ENCODE peak calls at places on chromosomes 13 and 19, in seven cellular contexts. One of them, this sample, is unnamed.

GRCh38 chr19:17088552-17088951 is 13.0 kb downstream of the MYO9B start:
- DNase-seq in Calu3: no peak
- DNase-seq in NCI-H2081: no peak
- DNase-seq in activated CD4-positive, alpha-beta T cell treated with anti-CD3 and anti-CD28 coated beads for 4 hours: no peak
- DNase-seq in breast epithelium: no peak
- DNase-seq in pulmonary artery endothelial cell: no peak
- DNase-seq in stimulated activated CD4-positive, alpha-beta T cell treated with anti-CD3 and anti-CD28 coated beads, Interleukin-2, amount 100 ng/mL, for 24 hours: no peak
- DNase-seq in this sample: no peak

GRCh38 chr13:110507678-110508381 is 53.7 kb downstream of the RAB20 start:
- DNase-seq in Calu3: peak
- DNase-seq in NCI-H2081: no peak
- DNase-seq in activated CD4-positive, alpha-beta T cell treated with anti-CD3 and anti-CD28 coated beads for 4 hours: no peak
- DNase-seq in breast epithelium: peak
- DNase-seq in pulmonary artery endothelial cell: no peak
- DNase-seq in stimulated activated CD4-positive, alpha-beta T cell treated with anti-CD3 and anti-CD28 coated beads, Interleukin-2, amount 100 ng/mL, for 24 hours: no peak
- DNase-seq in this sample: no peak

GRCh38 chr19:1514986-1515721 is 2.3 kb upstream of the ADAMTSL5 start:
- DNase-seq in Calu3: no peak
- DNase-seq in NCI-H2081: no peak
- DNase-seq in activated CD4-positive, alpha-beta T cell treated with anti-CD3 and anti-CD28 coated beads for 4 hours: no peak
- DNase-seq in breast epithelium: no peak
- DNase-seq in pulmonary artery endothelial cell: no peak
- DNase-seq in stimulated activated CD4-positive, alpha-beta T cell treated with anti-CD3 and anti-CD28 coated beads, Interleukin-2, amount 100 ng/mL, for 24 hours: no peak
- DNase-seq in this sample: no peak

GRCh38 chr19:56324425-56324824 is 9.8 kb upstream of the ZSCAN5A start:
- DNase-seq in Calu3: no peak
- DNase-seq in NCI-H2081: no peak
- DNase-seq in activated CD4-positive, alpha-beta T cell treated with anti-CD3 and anti-CD28 coated beads for 4 hours: no peak
- DNase-seq in breast epithelium: no peak
- DNase-seq in pulmonary artery endothelial cell: no peak
- DNase-seq in stimulated activated CD4-positive, alpha-beta T cell treated with anti-CD3 and anti-CD28 coated beads, Interleukin-2, amount 100 ng/mL, for 24 hours: no peak
- DNase-seq in this sample: no peak

GRCh38 chr13:112713517-112714253 is 23.8 kb downstream of the ATP11A start:
- DNase-seq in Calu3: no peak
- DNase-seq in NCI-H2081: no peak
- DNase-seq in activated CD4-positive, alpha-beta T cell treated with anti-CD3 and anti-CD28 coated beads for 4 hours: no peak
- DNase-seq in breast epithelium: no peak
- DNase-seq in pulmonary artery endothelial cell: no peak
- DNase-seq in stimulated activated CD4-positive, alpha-beta T cell treated with anti-CD3 and anti-CD28 coated beads, Interleukin-2, amount 100 ng/mL, for 24 hours: no peak
- DNase-seq in this sample: no peak

GRCh38 chr19:42178791-42179500 is 38.5 kb downstream of the DEDD2 start:
- DNase-seq in Calu3: peak
- DNase-seq in NCI-H2081: no peak
- DNase-seq in activated CD4-positive, alpha-beta T cell treated with anti-CD3 and anti-CD28 coated beads for 4 hours: no peak
- DNase-seq in breast epithelium: no peak
- DNase-seq in pulmonary artery endothelial cell: no peak
- DNase-seq in stimulated activated CD4-positive, alpha-beta T cell treated with anti-CD3 and anti-CD28 coated beads, Interleukin-2, amount 100 ng/mL, for 24 hours: no peak
- DNase-seq in this sample: no peak

GRCh38 chr13:44762946-44763345 is 186.8 kb upstream of the TSC22D1 start:
- DNase-seq in Calu3: no peak
- DNase-seq in NCI-H2081: no peak
- DNase-seq in activated CD4-positive, alpha-beta T cell treated with anti-CD3 and anti-CD28 coated beads for 4 hours: no peak
- DNase-seq in breast epithelium: no peak
- DNase-seq in pulmonary artery endothelial cell: no peak
- DNase-seq in stimulated activated CD4-positive, alpha-beta T cell treated with anti-CD3 and anti-CD28 coated beads, Interleukin-2, amount 100 ng/mL, for 24 hours: no peak
- DNase-seq in this sample: no peak

GRCh38 chr19:55419089-55419488 is 11.5 kb upstream of the UBE2S start:
- DNase-seq in Calu3: no peak
- DNase-seq in NCI-H2081: no peak
- DNase-seq in activated CD4-positive, alpha-beta T cell treated with anti-CD3 and anti-CD28 coated beads for 4 hours: no peak
- DNase-seq in breast epithelium: no peak
- DNase-seq in pulmonary artery endothelial cell: no peak
- DNase-seq in stimulated activated CD4-positive, alpha-beta T cell treated with anti-CD3 and anti-CD28 coated beads, Interleukin-2, amount 100 ng/mL, for 24 hours: no peak
- DNase-seq in this sample: no peak

GRCh38 chr13:109785892-109786450 is 412 bp downstream of the IRS2 start:
- DNase-seq in Calu3: no peak
- DNase-seq in NCI-H2081: no peak
- DNase-seq in activated CD4-positive, alpha-beta T cell treated with anti-CD3 and anti-CD28 coated beads for 4 hours: no peak
- DNase-seq in breast epithelium: no peak
- DNase-seq in pulmonary artery endothelial cell: no peak
- DNase-seq in stimulated activated CD4-positive, alpha-beta T cell treated with anti-CD3 and anti-CD28 coated beads, Interleukin-2, amount 100 ng/mL, for 24 hours: no peak
- DNase-seq in this sample: no peak

GRCh38 chr13:78657699-78658629 is 991 bp downstream of the OBI1 start:
- DNase-seq in Calu3: no peak
- DNase-seq in NCI-H2081: no peak
- DNase-seq in activated CD4-positive, alpha-beta T cell treated with anti-CD3 and anti-CD28 coated beads for 4 hours: no peak
- DNase-seq in breast epithelium: no peak
- DNase-seq in pulmonary artery endothelial cell: no peak
- DNase-seq in stimulated activated CD4-positive, alpha-beta T cell treated with anti-CD3 and anti-CD28 coated beads, Interleukin-2, amount 100 ng/mL, for 24 hours: no peak
- DNase-seq in this sample: no peak

GRCh38 chr19:15885919-15886318 is 12.0 kb downstream of the CYP4F2 start:
- DNase-seq in Calu3: no peak
- DNase-seq in NCI-H2081: no peak
- DNase-seq in activated CD4-positive, alpha-beta T cell treated with anti-CD3 and anti-CD28 coated beads for 4 hours: no peak
- DNase-seq in breast epithelium: no peak
- DNase-seq in pulmonary artery endothelial cell: no peak
- DNase-seq in stimulated activated CD4-positive, alpha-beta T cell treated with anti-CD3 and anti-CD28 coated beads, Interleukin-2, amount 100 ng/mL, for 24 hours: no peak
- DNase-seq in this sample: no peak

GRCh38 chr19:47405854-47406417 is 13.4 kb downstream of the MEIS3 start:
- DNase-seq in Calu3: no peak
- DNase-seq in NCI-H2081: no peak
- DNase-seq in activated CD4-positive, alpha-beta T cell treated with anti-CD3 and anti-CD28 coated beads for 4 hours: no peak
- DNase-seq in breast epithelium: no peak
- DNase-seq in pulmonary artery endothelial cell: no peak
- DNase-seq in stimulated activated CD4-positive, alpha-beta T cell treated with anti-CD3 and anti-CD28 coated beads, Interleukin-2, amount 100 ng/mL, for 24 hours: no peak
- DNase-seq in this sample: no peak

GRCh38 chr19:6728346-6728745 is 7.9 kb upstream of the C3 start:
- DNase-seq in Calu3: no peak
- DNase-seq in NCI-H2081: no peak
- DNase-seq in activated CD4-positive, alpha-beta T cell treated with anti-CD3 and anti-CD28 coated beads for 4 hours: no peak
- DNase-seq in breast epithelium: no peak
- DNase-seq in pulmonary artery endothelial cell: no peak
- DNase-seq in stimulated activated CD4-positive, alpha-beta T cell treated with anti-CD3 and anti-CD28 coated beads, Interleukin-2, amount 100 ng/mL, for 24 hours: no peak
- DNase-seq in this sample: no peak

GRCh38 chr19:46753420-46754155 is 7.3 kb upstream of the STRN4 start:
- DNase-seq in Calu3: peak
- DNase-seq in NCI-H2081: peak
- DNase-seq in activated CD4-positive, alpha-beta T cell treated with anti-CD3 and anti-CD28 coated beads for 4 hours: peak
- DNase-seq in breast epithelium: no peak
- DNase-seq in pulmonary artery endothelial cell: no peak
- DNase-seq in stimulated activated CD4-positive, alpha-beta T cell treated with anti-CD3 and anti-CD28 coated beads, Interleukin-2, amount 100 ng/mL, for 24 hours: peak
- DNase-seq in this sample: no peak

GRCh38 chr19:40691421-40692211 is 1.2 kb upstream of the NUMBL start:
- DNase-seq in Calu3: no peak
- DNase-seq in NCI-H2081: no peak
- DNase-seq in activated CD4-positive, alpha-beta T cell treated with anti-CD3 and anti-CD28 coated beads for 4 hours: no peak
- DNase-seq in breast epithelium: no peak
- DNase-seq in pulmonary artery endothelial cell: no peak
- DNase-seq in stimulated activated CD4-positive, alpha-beta T cell treated with anti-CD3 and anti-CD28 coated beads, Interleukin-2, amount 100 ng/mL, for 24 hours: peak
- DNase-seq in this sample: no peak

GRCh38 chr13:70391678-70392077 is 283.4 kb upstream of the KLHL1 start:
- DNase-seq in Calu3: no peak
- DNase-seq in NCI-H2081: peak
- DNase-seq in activated CD4-positive, alpha-beta T cell treated with anti-CD3 and anti-CD28 coated beads for 4 hours: no peak
- DNase-seq in breast epithelium: no peak
- DNase-seq in pulmonary artery endothelial cell: no peak
- DNase-seq in stimulated activated CD4-positive, alpha-beta T cell treated with anti-CD3 and anti-CD28 coated beads, Interleukin-2, amount 100 ng/mL, for 24 hours: no peak
- DNase-seq in this sample: no peak

GRCh38 chr19:46913852-46914430 is 53.1 kb downstream of the ARHGAP35 start:
- DNase-seq in Calu3: no peak
- DNase-seq in NCI-H2081: no peak
- DNase-seq in activated CD4-positive, alpha-beta T cell treated with anti-CD3 and anti-CD28 coated beads for 4 hours: no peak
- DNase-seq in breast epithelium: no peak
- DNase-seq in pulmonary artery endothelial cell: no peak
- DNase-seq in stimulated activated CD4-positive, alpha-beta T cell treated with anti-CD3 and anti-CD28 coated beads, Interleukin-2, amount 100 ng/mL, for 24 hours: no peak
- DNase-seq in this sample: no peak

GRCh38 chr19:10863107-10863700 is 8.1 kb upstream of the CARM1 start:
- DNase-seq in Calu3: peak
- DNase-seq in NCI-H2081: no peak
- DNase-seq in activated CD4-positive, alpha-beta T cell treated with anti-CD3 and anti-CD28 coated beads for 4 hours: no peak
- DNase-seq in breast epithelium: peak
- DNase-seq in pulmonary artery endothelial cell: no peak
- DNase-seq in stimulated activated CD4-positive, alpha-beta T cell treated with anti-CD3 and anti-CD28 coated beads, Interleukin-2, amount 100 ng/mL, for 24 hours: no peak
- DNase-seq in this sample: no peak

GRCh38 chr19:47445937-47446402 is 25.7 kb downstream of the SLC8A2 start:
- DNase-seq in Calu3: peak
- DNase-seq in NCI-H2081: peak
- DNase-seq in activated CD4-positive, alpha-beta T cell treated with anti-CD3 and anti-CD28 coated beads for 4 hours: peak
- DNase-seq in breast epithelium: no peak
- DNase-seq in pulmonary artery endothelial cell: no peak
- DNase-seq in stimulated activated CD4-positive, alpha-beta T cell treated with anti-CD3 and anti-CD28 coated beads, Interleukin-2, amount 100 ng/mL, for 24 hours: peak
- DNase-seq in this sample: no peak

GRCh38 chr13:45768668-45769067 is 66.5 kb downstream of the CBY2 start:
- DNase-seq in Calu3: no peak
- DNase-seq in NCI-H2081: no peak
- DNase-seq in activated CD4-positive, alpha-beta T cell treated with anti-CD3 and anti-CD28 coated beads for 4 hours: no peak
- DNase-seq in breast epithelium: no peak
- DNase-seq in pulmonary artery endothelial cell: no peak
- DNase-seq in stimulated activated CD4-positive, alpha-beta T cell treated with anti-CD3 and anti-CD28 coated beads, Interleukin-2, amount 100 ng/mL, for 24 hours: no peak
- DNase-seq in this sample: no peak